ENCODE peak calls at places on chromosomes 11 and 22, in five cellular contexts. E is HCT116, R is PC-3, J is neuronal stem cell, I is K562. U is an unnamed sample.

GRCh38 chr11:12263141-12263693 is 114.2 kb upstream of the PARVA start:
- DNase-seq in J (no peak), E (no peak), I (peak; percentile 79), R (peak; percentile 42), U (no peak)

GRCh38 chr11:1744879-1745700 is 5.3 kb downstream of the IFITM10 start:
- DNase-seq in J (no peak), R (no peak), E (no peak), I (no peak), U (no peak)

GRCh38 chr11:130166457-130166784 is 6.8 kb downstream of the ST14 start:
- DNase-seq in I (peak; percentile 44), E (peak; percentile 82), J (no peak), R (peak; percentile 99), U (no peak)

GRCh38 chr11:64971421-64972233 is at the start of gene MAJIN:
- DNase-seq in R (peak; percentile 30), J (peak; percentile 21), I (peak; percentile 93), E (no peak), U (peak; percentile 91)

GRCh38 chr11:132126973-132127900 is 756.8 kb downstream of the NTM start:
- DNase-seq in R (peak; percentile 70), J (peak; percentile 36), E (no peak), I (no peak), U (peak; percentile 78)

GRCh38 chr11:113681711-113682410 is 24.2 kb downstream of the TMPRSS5 start:
- DNase-seq in E (no peak), R (peak; percentile 55), I (peak; percentile 55), J (no peak), U (peak; percentile 75)

GRCh38 chr22:42596376-42596775 is 18.3 kb downstream of the POLDIP3 start:
- DNase-seq in I (no peak), R (no peak), J (no peak), E (no peak), U (no peak)

GRCh38 chr11:65576867-65577755 is 1.3 kb downstream of the EHBP1L1 start:
- DNase-seq in J (no peak), E (no peak), I (no peak), R (peak; percentile 94), U (no peak)

GRCh38 chr11:32033067-32033466 is 57.8 kb upstream of the RCN1 start:
- DNase-seq in E (no peak), I (no peak), J (no peak), R (no peak), U (no peak)

GRCh38 chr11:68948496-68948895 is 32.3 kb downstream of the MRGPRD start:
- DNase-seq in E (no peak), J (no peak), I (no peak), R (no peak), U (no peak)

GRCh38 chr11:60890696-60891095 is 15.7 kb downstream of the PRPF19 start:
- DNase-seq in I (peak; percentile 21), J (no peak), R (no peak), E (no peak), U (peak; percentile 23)

DNA sequence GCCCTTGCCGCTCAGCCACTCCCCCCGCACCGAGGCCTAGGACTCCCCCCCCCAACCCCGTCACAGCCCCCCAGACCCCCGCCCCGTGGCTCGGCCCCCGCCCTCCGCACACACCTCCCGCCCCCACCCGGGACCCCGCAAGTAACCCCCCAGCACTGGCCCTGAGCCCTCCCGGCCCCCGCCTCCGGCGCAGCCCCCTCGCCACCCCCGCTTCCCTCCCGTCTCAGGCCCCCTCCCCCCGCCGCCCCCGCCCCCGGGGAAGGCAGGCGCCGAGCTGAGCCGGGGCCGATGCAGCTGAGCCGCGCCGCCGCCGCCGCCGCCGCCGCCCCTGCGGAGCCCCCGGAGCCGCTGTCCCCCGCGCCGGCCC is 1.5 kb downstream of the SHANK3 start:
- DNase-seq in E (no peak), R (no peak), I (no peak), J (no peak), U (peak; percentile 67)
- H3K4me3 ChIP-seq in E (peak overlapping the region; percentile 9), R (no peak overlapping the region), I (no peak overlapping the region), J (peak overlapping the region; percentile 42), U (no peak overlapping the region)

GRCh38 chr11:8062781-8063257 is 18.2 kb upstream of the TUB start:
- DNase-seq in E (no peak), I (no peak), J (no peak), R (no peak), U (no peak)
- H3K4me1 ChIP-seq in E (no peaks in the 10 kb centered on the region), I (no peaks in the 10 kb centered on the region), J (peaks cover 4% of the 10 kb centered on the region), R (no peaks in the 10 kb centered on the region), U (no peaks in the 10 kb centered on the region)

DNA sequence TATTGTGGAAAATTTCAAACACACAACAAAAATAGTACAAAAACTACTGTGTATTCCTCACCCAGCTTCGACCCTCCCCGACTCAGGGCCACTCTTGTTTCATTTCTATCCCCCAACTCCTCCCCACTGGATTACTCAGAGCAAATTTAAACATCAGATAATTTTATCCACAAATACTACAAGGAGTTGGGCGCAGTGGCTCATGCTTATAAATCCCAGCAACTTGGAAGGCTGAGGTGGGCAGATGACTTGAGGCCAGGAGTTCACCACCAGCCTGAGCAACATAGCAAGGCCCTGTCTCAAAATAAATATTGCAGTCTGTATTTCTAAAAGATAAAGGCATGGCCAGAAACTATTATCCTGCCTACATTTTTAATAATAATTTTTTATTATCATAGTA is 39.9 kb downstream of the LRRC32 start:
- DNase-seq in I (no peak), E (no peak), J (no peak), R (no peak), U (no peak)
- H3K9ac ChIP-seq in I (no peak overlapping the region), E (no peak overlapping the region), J (no peak overlapping the region), R (no peak overlapping the region), U (no peak overlapping the region)

GRCh38 chr11:110829873-110830272 is 117.6 kb upstream of the ARHGAP20 start:
- DNase-seq in E (no peak), J (no peak), I (no peak), R (no peak), U (no peak)

GRCh38 chr11:110830344-110831141 is 118.3 kb upstream of the ARHGAP20 start:
- DNase-seq in R (no peak), I (no peak), J (no peak), E (no peak), U (peak; percentile 75)

GRCh38 chr11:110832080-110832479 is 119.8 kb upstream of the ARHGAP20 start:
- DNase-seq in E (no peak), I (no peak), J (no peak), R (no peak), U (no peak)

GRCh38 chr11:110835103-110835502 is 122.9 kb upstream of the ARHGAP20 start:
- DNase-seq in J (no peak), I (no peak), E (no peak), R (no peak), U (no peak)

GRCh38 chr11:110833033-110833484 is 120.8 kb upstream of the ARHGAP20 start:
- DNase-seq in J (no peak), I (no peak), R (peak; percentile 43), E (no peak), U (no peak)
- H3K4me3 ChIP-seq in J (no peak overlapping the region), I (no peak overlapping the region), R (no peak overlapping the region), E (no peak overlapping the region), U (no peak overlapping the region)

U was measured in endodermal cell.